ENCODE peak calls at places on chromosomes 11 and 22, in six cellular contexts. B is adrenal gland, C is body of pancreas, N is H54, J is lower leg skin, I is heart left ventricle. R is an unnamed sample.

GRCh38 chr11:61694971-61695706 is 14.9 kb downstream of the DAGLA start:
- DNase-seq in B (peak; percentile 48), C (peak; percentile 65), N (no peak), J (peak; percentile 59), I (no peak), R (peak; percentile 75)

GRCh38 chr11:1389932-1390587 is at the start of gene BRSK2:
- DNase-seq in B (no peak), C (peak; percentile 32), N (no peak), J (no peak), I (peak; percentile 49), R (no peak)

GRCh38 chr11:17612221-17613188 is 65.4 kb downstream of the OTOG start:
- DNase-seq in B (peak; percentile 4), C (no peak), N (no peak), J (no peak), I (no peak), R (no peak)

GRCh38 chr11:3231851-3232744 is at the start of gene MRGPRE:
- DNase-seq in B (no peak), C (no peak), N (no peak), J (no peak), I (peak; percentile 62), R (no peak)

GRCh38 chr22:46514592-46515207 is 22.7 kb downstream of the CELSR1 start:
- DNase-seq in B (no peak), C (no peak), N (peak; percentile 77), J (no peak), I (no peak), R (no peak)

GRCh38 chr22:39250838-39251237 is 6.1 kb upstream of the PDGFB start:
- DNase-seq in B (no peak), C (no peak), N (no peak), J (no peak), I (no peak), R (no peak)

GRCh38 chr11:122045181-122045586 is 70.8 kb downstream of the BLID start:
- DNase-seq in B (no peak), C (no peak), N (peak; percentile 4), J (no peak), I (no peak), R (no peak)

GRCh38 chr11:102930451-102930850 is 25.1 kb downstream of the MMP13 start:
- DNase-seq in B (no peak), C (no peak), N (no peak), J (no peak), I (no peak), R (no peak)

GRCh38 chr11:99069831-99070444 is 49.2 kb downstream of the CNTN5 start:
- DNase-seq in B (peak; percentile 41), C (peak; percentile 27), N (no peak), J (no peak), I (peak; percentile 38), R (peak; percentile 39)

GRCh38 chr11:61778920-61779650 is 13.3 kb downstream of the TMEM258 start:
- DNase-seq in B (no peak), C (no peak), N (no peak), J (no peak), I (peak; percentile 57), R (no peak)

GRCh38 chr11:2769409-2769778 is 69.6 kb upstream of the KCNQ1OT1 start:
- DNase-seq in B (no peak), C (no peak), N (no peak), J (peak; percentile 10), I (peak; percentile 36), R (peak; percentile 8)

GRCh38 chr11:123580557-123581275 is 73.7 kb downstream of the SCN3B start:
- DNase-seq in B (peak; percentile 71), C (peak; percentile 74), N (peak; percentile 45), J (peak; percentile 30), I (peak; percentile 73), R (peak; percentile 69)

GRCh38 chr11:8728566-8728965 is 46.0 kb downstream of the RPL27A start:
- DNase-seq in B (peak; percentile 62), C (no peak), N (no peak), J (no peak), I (no peak), R (no peak)

GRCh38 chr11:113618360-113618759 is 87.7 kb downstream of the TMPRSS5 start:
- DNase-seq in B (no peak), C (no peak), N (peak; percentile 13), J (no peak), I (no peak), R (no peak)

GRCh38 chr11:92870241-92870826 is 99.1 kb upstream of the MTNR1B start:
- DNase-seq in B (no peak), C (no peak), N (no peak), J (no peak), I (no peak), R (no peak)

GRCh38 chr11:34907934-34908593 is 8.1 kb downstream of the APIP start:
- DNase-seq in B (no peak), C (no peak), N (no peak), J (no peak), I (no peak), R (no peak)

GRCh38 chr11:57513446-57513795 is 2.1 kb downstream of the SLC43A1 start:
- DNase-seq in B (no peak), C (no peak), N (no peak), J (no peak), I (no peak), R (no peak)
- TF ChIP-seq POLR2A in B (no peak), C (no peak), N (no peak), J (no peak), I (no peak), R (no peak)

GRCh38 chr11:117171007-117171647 is 7.4 kb upstream of the SIDT2 start:
- DNase-seq in B (peak; percentile 26), C (no peak), N (no peak), J (no peak), I (no peak), R (no peak)
- TF ChIP-seq POLR2A in B (no peak), C (no peak), N (no peak), J (no peak), I (no peak), R (no peak)

GRCh38 chr11:72005347-72006260 is 6.9 kb downstream of the IL18BP start:
- DNase-seq in B (no peak), C (no peak), N (no peak), J (no peak), I (no peak), R (no peak)

GRCh38 chr11:72008728-72009127 is 10.0 kb downstream of the IL18BP start:
- DNase-seq in B (no peak), C (no peak), N (no peak), J (no peak), I (no peak), R (no peak)

GRCh38 chr11:72007587-72007986 is 8.9 kb downstream of the IL18BP start:
- DNase-seq in B (no peak), C (no peak), N (no peak), J (no peak), I (no peak), R (no peak)

GRCh38 chr11:72006309-72007088 is 7.8 kb downstream of the IL18BP start:
- DNase-seq in B (no peak), C (no peak), N (no peak), J (no peak), I (no peak), R (no peak)

GRCh38 chr11:72007089-72007476 is 8.4 kb downstream of the IL18BP start:
- DNase-seq in B (no peak), C (no peak), N (no peak), J (no peak), I (no peak), R (no peak)
- TF ChIP-seq POLR2A in B (no peak), C (no peak), N (no peak), J (no peak), I (no peak), R (no peak)

DNA sequence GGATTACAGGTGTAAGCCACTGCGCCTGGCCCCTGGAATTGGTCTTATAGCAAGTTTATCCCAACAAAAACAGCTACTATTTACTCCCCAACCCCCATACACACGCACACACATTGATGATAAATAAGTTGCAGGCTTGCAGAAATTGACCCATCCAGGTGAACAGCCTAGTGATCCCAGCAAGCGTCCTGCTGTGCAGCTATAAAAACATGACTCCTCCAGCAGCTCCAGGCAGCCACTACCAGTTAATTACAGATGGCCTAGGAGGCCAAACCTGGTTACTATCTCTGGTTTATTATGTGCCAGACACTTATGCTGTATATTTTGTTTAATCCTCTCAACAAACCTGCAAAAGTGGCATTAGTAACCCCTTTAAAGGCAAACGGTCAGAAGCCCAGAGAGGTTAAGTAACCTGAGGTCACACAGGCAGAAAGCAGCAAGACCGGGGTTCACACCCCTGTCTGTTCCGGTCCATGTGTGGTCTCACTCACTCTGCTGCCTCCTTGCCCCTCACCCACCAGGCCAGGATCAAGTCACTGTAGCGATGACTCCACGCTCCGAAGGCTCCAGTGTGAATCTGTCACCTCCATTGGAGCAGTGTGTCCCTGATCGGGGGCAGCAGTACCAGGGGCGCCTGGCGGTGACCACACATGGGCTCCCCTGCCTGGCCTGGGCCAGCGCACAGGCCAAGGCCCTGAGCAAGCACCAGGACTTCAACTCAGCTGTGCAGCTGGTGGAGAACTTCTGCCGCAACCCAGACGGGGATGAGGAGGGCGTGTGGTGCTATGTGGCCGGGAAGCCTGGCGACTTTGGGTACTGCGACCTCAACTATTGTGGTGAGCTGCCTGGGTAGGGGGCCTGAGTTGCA is 6.6 kb downstream of the F2 start:
- DNase-seq in B (no peak), C (no peak), N (no peak), J (no peak), I (no peak), R (no peak)
- TF ChIP-seq POLR2A in B (no peak), C (no peak), N (no peak), J (no peak), I (no peak), R (no peak)

GRCh38 chr11:130314749-130315285 is at the start of gene ZBTB44:
- DNase-seq in B (peak; percentile 94), C (peak; percentile 93), N (peak; percentile 65), J (peak; percentile 92), I (peak; percentile 97), R (peak; percentile 96)
- TF ChIP-seq POLR2A in B (no peak), C (no peak), N (no peak), J (no peak), I (no peak), R (no peak)

DNA sequence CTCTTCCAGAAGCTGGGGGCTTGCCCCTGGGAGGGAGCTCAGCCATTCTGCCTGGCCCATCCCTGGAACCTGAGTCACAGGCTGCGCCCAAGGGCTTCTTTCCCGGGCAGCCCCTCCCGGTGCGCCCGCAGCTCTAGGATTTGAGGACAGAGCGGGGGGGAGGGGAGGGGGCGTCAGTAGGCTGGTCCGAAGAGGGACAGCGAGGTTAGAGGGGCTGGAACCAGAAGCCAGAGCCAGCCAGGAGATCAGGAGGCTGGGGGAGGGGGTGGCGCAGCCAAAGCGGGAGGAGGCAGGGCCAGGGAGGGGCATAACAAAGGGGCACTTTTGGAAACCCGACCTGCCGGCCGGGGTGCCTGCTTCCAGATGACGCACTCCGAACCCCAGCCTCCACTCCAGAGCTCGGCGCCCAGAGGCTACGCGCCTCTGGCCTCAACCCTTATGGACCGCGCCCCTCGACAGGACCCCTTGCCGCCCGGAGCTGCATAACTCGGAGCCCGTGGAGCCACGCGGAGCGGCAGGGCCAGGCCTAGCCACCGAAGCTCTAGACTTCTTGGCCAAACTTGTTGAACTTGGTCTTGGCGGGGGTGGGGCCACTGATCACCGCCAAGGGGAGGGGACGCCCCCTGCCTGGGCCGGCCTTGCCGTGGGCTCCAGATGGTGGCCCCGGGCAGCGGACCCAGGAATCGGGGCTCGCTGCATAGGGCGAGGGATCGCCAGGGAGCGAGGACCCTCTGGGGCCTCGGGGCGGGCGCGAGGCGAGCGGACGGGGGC is 744 bp downstream of the PACSIN3 start:
- DNase-seq in B (peak; percentile 86), C (peak; percentile 75), N (no peak), J (no peak), I (peak; percentile 85), R (no peak)
- TF ChIP-seq POLR2A in B (peak; percentile 41), C (peak; percentile 71), N (no peak), J (no peak), I (no peak), R (no peak)

GRCh38 chr22:35379146-35379993 is 1.5 kb upstream of the HMOX1 start:
- DNase-seq in B (no peak), C (no peak), N (no peak), J (no peak), I (no peak), R (no peak)
- TF ChIP-seq POLR2A in B (no peak), C (no peak), N (no peak), J (no peak), I (no peak), R (no peak)